ENCODE peak calls at places on chromosome 10, in five cellular contexts. T is A172; L is HEK293T; Y is putamen; S is stimulated activated naive CD8-positive, alpha-beta T cell treated with anti-CD3 and anti-CD28 coated beads, Interleukin-15, Interleukin-2, amounts not matched to agents 100 U/mL and 50 U/mL, for 24 hours. G is an unnamed sample.
A peak's percentile ranks its signal among the peaks of the same experiment; 100 is the strongest.

GRCh38 chr10:80580811-80581468 is 43.2 kb downstream of the SH2D4B start:
- DNase-seq in T (no peak), L (no peak), Y (no peak), S (no peak), G (no peak)

GRCh38 chr10:52864459-52865106 is 92.0 kb upstream of the MBL2 start:
- DNase-seq in T (peak; percentile 91), L (no peak), Y (no peak), S (no peak), G (peak; percentile 98)

GRCh38 chr10:86269332-86269731 is 97.3 kb downstream of the GRID1 start:
- DNase-seq in T (no peak), L (no peak), Y (no peak), S (no peak), G (no peak)

GRCh38 chr10:50932113-50932512 is 46.7 kb upstream of the A1CF start:
- DNase-seq in T (no peak), L (peak; percentile 10), Y (no peak), S (no peak), G (no peak)

GRCh38 chr10:116270691-116271592 is 2.1 kb downstream of the GFRA1 start:
- DNase-seq in T (no peak), L (no peak), Y (no peak), S (no peak), G (peak; percentile 43)

GRCh38 chr10:133209641-133210040 is 20.4 kb upstream of the UTF1 start:
- DNase-seq in T (no peak), L (no peak), Y (no peak), S (no peak), G (no peak)

GRCh38 chr10:75468612-75469011 is 37.2 kb downstream of the LRMDA start:
- DNase-seq in T (peak; percentile 13), L (no peak), Y (no peak), S (no peak), G (no peak)

GRCh38 chr10:35129185-35129674 is 2.6 kb downstream of the CREM start:
- DNase-seq in T (no peak), L (no peak), Y (no peak), S (no peak), G (no peak)

GRCh38 chr10:70364772-70365091 is 17.7 kb downstream of the LRRC20 start:
- DNase-seq in T (no peak), L (no peak), Y (no peak), S (no peak), G (no peak)

GRCh38 chr10:30821994-30822692 is 192.6 kb upstream of the LYZL2 start:
- DNase-seq in T (no peak), L (no peak), Y (no peak), S (no peak), G (no peak)

GRCh38 chr10:23067939-23068775 is 27.2 kb upstream of the MSRB2 start:
- DNase-seq in T (peak; percentile 87), L (peak; percentile 80), Y (peak; percentile 76), S (peak; percentile 69), G (peak; percentile 77)

GRCh38 chr10:5396545-5396944 is 8.1 kb downstream of the TUBAL3 start:
- DNase-seq in T (no peak), L (no peak), Y (peak; percentile 77), S (no peak), G (no peak)

GRCh38 chr10:75417522-75417927 is 13.9 kb upstream of the LRMDA start:
- DNase-seq in T (peak; percentile 40), L (no peak), Y (peak; percentile 81), S (no peak), G (peak; percentile 57)

G was measured in kidney tubule cell.